ENCODE peak calls at places on chromosomes 7 and 10, in six cellular contexts. M is mesendoderm; T is cardiac muscle cell; L is kidney; P is CD8-positive, alpha-beta memory T cell; W is GM23338. A is an unnamed sample.

GRCh38 chr10:50622497-50623298 is 1.1 kb downstream of the SGMS1 start:
- DNase-seq in M (peak; percentile 48), T (peak; percentile 53), L (peak; percentile 87), P (peak; percentile 25), W (peak; percentile 42), A (peak; percentile 29)

GRCh38 chr7:27374958-27375841 is 132.6 kb downstream of the EVX1 start:
- DNase-seq in M (peak; percentile 76), T (no peak), L (no peak), P (no peak), W (no peak), A (no peak)

GRCh38 chr10:104309980-104310978 is 28.0 kb downstream of the ITPRIP start:
- DNase-seq in M (no peak), T (peak; percentile 79), L (peak; percentile 86), P (no peak), W (no peak), A (peak; percentile 26)

GRCh38 chr7:69110450-69111050 is 487.7 kb upstream of the AUTS2 start:
- DNase-seq in M (no peak), T (no peak), L (no peak), P (no peak), W (no peak), A (no peak)

GRCh38 chr7:102425639-102426267 is 7.6 kb upstream of the ORAI2 start:
- DNase-seq in M (no peak), T (no peak), L (peak; percentile 91), P (peak; percentile 80), W (no peak), A (no peak)

GRCh38 chr10:35870665-35871310 is 228.7 kb upstream of the FZD8 start:
- DNase-seq in M (no peak), T (no peak), L (no peak), P (no peak), W (no peak), A (peak; percentile 88)

GRCh38 chr10:90939648-90940047 is 18.8 kb upstream of the ANKRD1 start:
- DNase-seq in M (no peak), T (no peak), L (no peak), P (no peak), W (no peak), A (no peak)

GRCh38 chr7:116086547-116086946 is 56.0 kb upstream of the TFEC start:
- DNase-seq in M (no peak), T (no peak), L (no peak), P (no peak), W (no peak), A (no peak)

GRCh38 chr10:11298116-11298515 is 280.4 kb downstream of the CELF2 start:
- DNase-seq in M (no peak), T (peak; percentile 1), L (no peak), P (no peak), W (no peak), A (peak; percentile 24)

DNA sequence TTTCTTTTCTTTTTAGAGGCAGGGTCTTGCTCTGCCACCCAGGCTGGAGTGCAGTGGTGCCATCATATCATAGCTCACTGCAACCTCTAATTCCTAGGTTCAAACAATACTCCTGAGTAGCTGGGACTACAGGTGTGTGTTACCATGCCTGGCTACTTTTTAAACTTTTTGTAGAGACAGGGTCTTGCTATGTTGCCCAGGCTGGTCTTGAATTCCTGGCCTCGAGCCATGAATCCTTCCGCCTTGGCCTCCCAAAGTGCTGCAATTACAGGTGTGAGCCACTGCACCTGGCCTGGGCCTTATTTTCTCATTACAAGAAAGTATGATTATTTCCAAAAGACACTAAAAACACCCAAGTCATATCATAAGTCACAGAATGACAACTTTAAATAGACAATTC is 106.6 kb downstream of the CDK6 start:
- DNase-seq in M (no peak), T (no peak), L (no peak), P (no peak), W (no peak), A (no peak)
- H3K4me3 ChIP-seq in M (no peak overlapping the region), T (no peak overlapping the region), L (no peak overlapping the region), P (no peak overlapping the region), W (no peak overlapping the region), A (no peak overlapping the region)

DNA sequence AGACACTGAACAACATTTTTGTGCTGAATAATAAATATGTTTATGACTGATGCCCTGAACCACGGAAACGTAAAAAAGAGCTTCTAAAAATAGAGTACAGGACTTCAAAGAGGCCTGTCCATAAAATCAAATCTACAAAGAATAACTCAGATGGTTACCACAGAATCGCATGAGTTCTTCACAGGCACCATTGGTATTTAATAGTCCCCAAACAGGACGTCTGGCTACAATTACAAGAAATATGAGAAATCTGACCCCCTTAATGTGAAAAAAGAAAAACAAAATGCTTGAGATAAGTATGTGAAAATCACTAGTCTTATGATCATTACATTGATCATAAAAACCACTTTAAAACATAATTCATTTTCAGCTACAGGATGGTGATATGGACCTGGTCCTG is 20.8 kb downstream of the CYTH3 start:
- DNase-seq in M (no peak), T (no peak), L (no peak), P (no peak), W (no peak), A (no peak)
- H3K4me1 ChIP-seq in M (peaks cover 1% of the 10 kb centered on the region), T (peaks cover 42% of the 10 kb centered on the region), L (peaks cover 6% of the 10 kb centered on the region), P (peaks cover 6% of the 10 kb centered on the region), W (peaks cover 8% of the 10 kb centered on the region), A (peaks cover 16% of the 10 kb centered on the region)

GRCh38 chr7:112792431-112792830 is 2.2 kb upstream of the TMEM168 start:
- DNase-seq in M (no peak), T (no peak), L (no peak), P (no peak), W (no peak), A (no peak)
- H3K4me3 ChIP-seq in M (no peak overlapping the region), T (no peak overlapping the region), L (no peak overlapping the region), P (no peak overlapping the region), W (no peak overlapping the region), A (no peak overlapping the region)

DNA sequence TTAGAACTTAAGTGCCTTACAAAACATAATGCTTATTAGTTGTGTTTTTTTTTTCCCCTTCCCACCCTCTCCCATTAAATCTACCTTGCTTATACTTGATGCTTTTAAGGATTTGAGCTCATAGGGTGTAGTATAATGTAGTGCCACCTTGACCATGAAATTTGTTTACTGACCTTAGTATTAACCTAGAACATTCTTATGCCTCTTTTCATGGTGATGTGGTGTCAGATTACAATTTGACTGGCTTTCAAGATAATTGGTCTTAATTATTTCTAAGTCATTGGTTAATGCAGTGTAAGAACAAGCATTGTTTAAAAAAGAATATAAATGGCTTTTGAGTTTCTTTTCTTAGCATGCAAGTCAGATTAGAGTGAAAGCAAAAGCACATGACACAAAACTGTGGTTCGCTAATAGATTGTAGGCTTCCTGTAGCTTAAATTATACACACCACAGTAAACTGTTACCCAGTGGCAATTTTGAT is 61.8 kb downstream of the ADD3 start:
- DNase-seq in M (no peak), T (no peak), L (no peak), P (peak; percentile 32), W (peak; percentile 22), A (no peak)
- H3K4me1 ChIP-seq in M (peaks cover 10% of the 10 kb centered on the region), T (peaks cover 50% of the 10 kb centered on the region), L (peaks cover 26% of the 10 kb centered on the region), P (peaks cover 90% of the 10 kb centered on the region), W (peaks cover 35% of the 10 kb centered on the region), A (peaks cover 41% of the 10 kb centered on the region)

A was measured in SJCRH30.